ENCODE peak calls at places on chromosomes 4 and X, in five cellular contexts. One of them, this sample, is unnamed.

GRCh38 chrX:121307441-121307840 is 260.0 kb downstream of the GLUD2 start:
- DNase-seq in spleen: no peak
- DNase-seq in H4: no peak
- DNase-seq in ecto neural progenitor cell: no peak
- DNase-seq in NCI-H1105 treated with DMSO at 0.1 percent for 48 hours: no peak
- DNase-seq in this sample: no peak

GRCh38 chrX:15177316-15177715 is 92.6 kb downstream of the ASB9 start:
- DNase-seq in NCI-H1105 treated with DMSO at 0.1 percent for 48 hours: no peak
- DNase-seq in spleen: no peak
- DNase-seq in ecto neural progenitor cell: no peak
- DNase-seq in H4: peak
- DNase-seq in this sample: no peak

GRCh38 chr4:150278206-150278605 is 200.0 kb downstream of the DCLK2 start:
- DNase-seq in H4: no peak
- DNase-seq in ecto neural progenitor cell: no peak
- DNase-seq in NCI-H1105 treated with DMSO at 0.1 percent for 48 hours: no peak
- DNase-seq in spleen: no peak
- DNase-seq in this sample: no peak

GRCh38 chrX:51421972-51422371 is 74.4 kb downstream of the NUDT11 start:
- DNase-seq in spleen: no peak
- DNase-seq in ecto neural progenitor cell: no peak
- DNase-seq in NCI-H1105 treated with DMSO at 0.1 percent for 48 hours: no peak
- DNase-seq in H4: no peak
- DNase-seq in this sample: no peak

GRCh38 chr4:1567519-1567807 is 116.7 kb downstream of the FAM53A start:
- DNase-seq in NCI-H1105 treated with DMSO at 0.1 percent for 48 hours: no peak
- DNase-seq in ecto neural progenitor cell: no peak
- DNase-seq in H4: no peak
- DNase-seq in spleen: no peak
- DNase-seq in this sample: no peak

GRCh38 chr4:17336524-17336941 is 175.4 kb downstream of the QDPR start:
- DNase-seq in spleen: peak
- DNase-seq in ecto neural progenitor cell: no peak
- DNase-seq in H4: peak
- DNase-seq in NCI-H1105 treated with DMSO at 0.1 percent for 48 hours: no peak
- DNase-seq in this sample: no peak

GRCh38 chr4:6263541-6264540 is 5.8 kb upstream of the WFS1 start:
- DNase-seq in NCI-H1105 treated with DMSO at 0.1 percent for 48 hours: no peak
- DNase-seq in H4: no peak
- DNase-seq in spleen: peak
- DNase-seq in ecto neural progenitor cell: no peak
- DNase-seq in this sample: peak

GRCh38 chrX:29275928-29276327 is 688.7 kb downstream of the IL1RAPL1 start:
- DNase-seq in NCI-H1105 treated with DMSO at 0.1 percent for 48 hours: no peak
- DNase-seq in spleen: no peak
- DNase-seq in ecto neural progenitor cell: no peak
- DNase-seq in H4: no peak
- DNase-seq in this sample: no peak

GRCh38 chr4:80446664-80447063 is 111.1 kb downstream of the CFAP299 start:
- DNase-seq in H4: no peak
- DNase-seq in NCI-H1105 treated with DMSO at 0.1 percent for 48 hours: no peak
- DNase-seq in ecto neural progenitor cell: no peak
- DNase-seq in spleen: no peak
- DNase-seq in this sample: no peak

GRCh38 chrX:148504412-148504950 is 4.1 kb downstream of the AFF2 start:
- DNase-seq in NCI-H1105 treated with DMSO at 0.1 percent for 48 hours: no peak
- DNase-seq in H4: no peak
- DNase-seq in ecto neural progenitor cell: peak
- DNase-seq in spleen: peak
- DNase-seq in this sample: peak

GRCh38 chrX:49184294-49185061 is 1.7 kb downstream of the PRICKLE3 start:
- DNase-seq in H4: peak
- DNase-seq in NCI-H1105 treated with DMSO at 0.1 percent for 48 hours: peak
- DNase-seq in ecto neural progenitor cell: peak
- DNase-seq in spleen: peak
- DNase-seq in this sample: peak

GRCh38 chr4:47561331-47561730 is 76.3 kb downstream of the ATP10D start:
- DNase-seq in H4: no peak
- DNase-seq in NCI-H1105 treated with DMSO at 0.1 percent for 48 hours: no peak
- DNase-seq in ecto neural progenitor cell: no peak
- DNase-seq in spleen: no peak
- DNase-seq in this sample: no peak

GRCh38 chr4:160347197-160347596 is 1244.3 kb downstream of the RAPGEF2 start:
- DNase-seq in ecto neural progenitor cell: no peak
- DNase-seq in NCI-H1105 treated with DMSO at 0.1 percent for 48 hours: no peak
- DNase-seq in H4: no peak
- DNase-seq in spleen: no peak
- DNase-seq in this sample: no peak